ENCODE peak calls at places on chromosomes 2 and 18, in five cellular contexts. L is neural progenitor cell, C is DND-41, N is cardiac muscle cell, Z is K562. E is an unnamed sample.
A peak's percentile ranks its signal among the peaks of the same experiment; 100 is the strongest.

GRCh38 chr2:88967844-88968243 is 276.4 kb downstream of the RPIA start:
- DNase-seq in L (no peak), C (no peak), N (peak; percentile 6), Z (no peak), E (no peak)

GRCh38 chr2:144261336-144261735 is 258.6 kb downstream of the ZEB2 start:
- DNase-seq in L (no peak), C (no peak), N (no peak), Z (no peak), E (no peak)

GRCh38 chr2:120814352-120814751 is 78.7 kb downstream of the GLI2 start:
- DNase-seq in L (no peak), C (no peak), N (no peak), Z (no peak), E (no peak)

GRCh38 chr2:182522930-182523541 is 96.2 kb upstream of the PDE1A start:
- DNase-seq in L (no peak), C (no peak), N (peak; percentile 21), Z (no peak), E (no peak)

GRCh38 chr2:69688212-69688611 is 44.7 kb upstream of the AAK1 start:
- DNase-seq in L (no peak), C (no peak), N (no peak), Z (no peak), E (no peak)

GRCh38 chr2:60500861-60501260 is 52.6 kb downstream of the BCL11A start:
- DNase-seq in L (no peak), C (no peak), N (no peak), Z (no peak), E (no peak)

GRCh38 chr18:74946646-74947045 is 262.3 kb downstream of the PTGR3 start:
- DNase-seq in L (no peak), C (no peak), N (no peak), Z (no peak), E (no peak)

GRCh38 chr2:36389081-36389480 is 33.5 kb downstream of the CRIM1 start:
- DNase-seq in L (no peak), C (no peak), N (peak; percentile 76), Z (no peak), E (no peak)

GRCh38 chr18:54127759-54128378 is 96.6 kb downstream of the MBD2 start:
- DNase-seq in L (peak; percentile 78), C (peak; percentile 23), N (peak; percentile 77), Z (no peak), E (no peak)

GRCh38 chr2:119387381-119388129 is 20.8 kb downstream of the DBI start:
- DNase-seq in L (no peak), C (peak; percentile 33), N (peak; percentile 94), Z (peak; percentile 33), E (no peak)

GRCh38 chr2:237213325-237214040 is 127.8 kb downstream of the COPS8 start:
- DNase-seq in L (no peak), C (no peak), N (peak; percentile 88), Z (no peak), E (no peak)

GRCh38 chr18:3511980-3512379 is 62.0 kb downstream of the TGIF1 start:
- DNase-seq in L (no peak), C (no peak), N (peak; percentile 80), Z (no peak), E (no peak)

GRCh38 chr2:30139131-30139870 is 7.5 kb upstream of the YPEL5 start:
- DNase-seq in L (no peak), C (no peak), N (no peak), Z (no peak), E (peak; percentile 45)

GRCh38 chr2:114464961-114465706 is 22.7 kb downstream of the DPP10 start:
- DNase-seq in L (no peak), C (no peak), N (no peak), Z (no peak), E (no peak)

GRCh38 chr2:241479026-241479898 is 29.1 kb downstream of the STK25 start:
- DNase-seq in L (no peak), C (no peak), N (no peak), Z (no peak), E (no peak)

GRCh38 chr18:24232814-24233213 is 94.0 kb downstream of the CABYR start:
- DNase-seq in L (no peak), C (no peak), N (no peak), Z (no peak), E (no peak)

GRCh38 chr2:185979546-185980071 is 241.0 kb downstream of the FSIP2 start:
- DNase-seq in L (no peak), C (no peak), N (no peak), Z (no peak), E (no peak)

GRCh38 chr2:670637-671036 is 6.6 kb downstream of the TMEM18 start:
- DNase-seq in L (no peak), C (no peak), N (no peak), Z (no peak), E (no peak)

GRCh38 chr2:220959391-220959802 is 612.7 kb downstream of the EPHA4 start:
- DNase-seq in L (no peak), C (no peak), N (no peak), Z (no peak), E (no peak)

GRCh38 chr18:24443870-24444269 is 16.6 kb upstream of the HRH4 start:
- DNase-seq in L (no peak), C (no peak), N (no peak), Z (no peak), E (no peak)

GRCh38 chr18:74303936-74304335 is 11.7 kb upstream of the C18orf63 start:
- DNase-seq in L (no peak), C (no peak), N (peak; percentile 70), Z (no peak), E (no peak)

GRCh38 chr18:45505497-45506206 is 109.6 kb upstream of the SLC14A2 start:
- DNase-seq in L (no peak), C (no peak), N (peak; percentile 29), Z (no peak), E (no peak)

GRCh38 chr2:84202166-84202565 is 256.9 kb downstream of the SUCLG1 start:
- DNase-seq in L (no peak), C (no peak), N (no peak), Z (no peak), E (no peak)

GRCh38 chr2:232919151-232919550 is 49.1 kb downstream of the SNORC start:
- DNase-seq in L (no peak), C (no peak), N (no peak), Z (no peak), E (no peak)

GRCh38 chr2:56199492-56199891 is 15.7 kb downstream of the CCDC85A start:
- DNase-seq in L (no peak), C (no peak), N (no peak), Z (no peak), E (no peak)

GRCh38 chr2:240989451-240990265 is 8.8 kb upstream of the SNED1 start:
- DNase-seq in L (peak; percentile 54), C (no peak), N (peak; percentile 43), Z (peak; percentile 39), E (no peak)

GRCh38 chr2:234939576-234939975 is 12.2 kb upstream of the SH3BP4 start:
- DNase-seq in L (no peak), C (no peak), N (no peak), Z (no peak), E (no peak)

GRCh38 chr2:8324164-8324848 is 357.6 kb upstream of the ID2 start:
- DNase-seq in L (no peak), C (peak; percentile 73), N (no peak), Z (peak; percentile 43), E (no peak)

GRCh38 chr18:14104906-14105748 is 27.1 kb downstream of the ZNF519 start:
- DNase-seq in L (no peak), C (no peak), N (no peak), Z (no peak), E (no peak)

GRCh38 chr2:193276069-193276468 is 1081.3 kb upstream of the TMEFF2 start:
- DNase-seq in L (peak; percentile 4), C (no peak), N (no peak), Z (no peak), E (no peak)

GRCh38 chr18:3255611-3256165 is 6.2 kb upstream of the MYL12B start:
- DNase-seq in L (no peak), C (no peak), N (no peak), Z (no peak), E (no peak)

GRCh38 chr2:24206242-24206641 is 31.4 kb downstream of the FAM228A start:
- DNase-seq in L (no peak), C (peak; percentile 35), N (no peak), Z (no peak), E (no peak)

GRCh38 chr2:24203029-24203786 is 28.4 kb downstream of the FAM228A start:
- DNase-seq in L (peak; percentile 35), C (no peak), N (no peak), Z (no peak), E (no peak)

GRCh38 chr2:24201496-24201895 is 26.6 kb downstream of the FAM228A start:
- DNase-seq in L (no peak), C (no peak), N (no peak), Z (no peak), E (no peak)

GRCh38 chr2:24204505-24204904 is 29.7 kb downstream of the FAM228A start:
- DNase-seq in L (no peak), C (no peak), N (no peak), Z (peak; percentile 1), E (no peak)

GRCh38 chr2:24203787-24204150 is 28.9 kb downstream of the FAM228A start:
- DNase-seq in L (no peak), C (no peak), N (no peak), Z (no peak), E (no peak)
- H3K36me3 ChIP-seq in L (no peaks in the 10 kb centered on the region), C (peaks cover 30% of the 10 kb centered on the region), N (no peaks in the 10 kb centered on the region), Z (no peaks in the 10 kb centered on the region), E (no peaks in the 10 kb centered on the region)

GRCh38 chr2:63064197-63064596 is 13.6 kb downstream of the OTX1 start:
- DNase-seq in L (no peak), C (no peak), N (no peak), Z (no peak), E (no peak)
- H3K27me3 ChIP-seq in L (peaks cover 52% of the 10 kb centered on the region), C (no peaks in the 10 kb centered on the region), N (peaks cover 82% of the 10 kb centered on the region), Z (peaks cover 3% of the 10 kb centered on the region), E (no peaks in the 10 kb centered on the region)

DNA sequence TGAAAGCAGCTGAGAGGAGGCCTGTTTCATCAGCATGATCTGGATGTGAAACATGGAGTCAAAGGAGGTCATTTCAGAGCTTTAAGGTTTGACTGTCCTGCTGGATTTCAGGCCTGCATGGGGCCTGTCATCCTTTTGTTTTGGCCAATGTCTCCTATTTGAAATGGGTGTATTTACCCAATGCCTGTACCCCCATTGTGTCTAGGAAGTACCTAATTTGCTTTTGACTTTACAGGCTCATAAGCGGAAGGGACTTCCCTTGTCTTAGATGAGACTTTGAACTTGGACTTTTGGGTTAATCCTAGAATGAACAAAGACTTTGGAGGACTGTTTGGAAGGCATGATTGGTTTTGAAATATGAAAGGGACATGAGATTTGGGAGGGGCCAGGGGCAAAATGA is 19.3 kb upstream of the CYP27C1 start:
- DNase-seq in L (no peak), C (no peak), N (no peak), Z (no peak), E (no peak)
- H3K9me3 ChIP-seq in L (no peaks in the 10 kb centered on the region), C (peaks cover 7% of the 10 kb centered on the region), N (no peaks in the 10 kb centered on the region), Z (no peaks in the 10 kb centered on the region), E (peaks cover 9% of the 10 kb centered on the region)

GRCh38 chr2:10783421-10783820 is 29.2 kb downstream of the PDIA6 start:
- DNase-seq in L (no peak), C (no peak), N (no peak), Z (no peak), E (no peak)

GRCh38 chr2:10784719-10785118 is 27.9 kb downstream of the PDIA6 start:
- DNase-seq in L (no peak), C (no peak), N (no peak), Z (no peak), E (no peak)

GRCh38 chr2:10779776-10780490 is 32.7 kb downstream of the PDIA6 start:
- DNase-seq in L (no peak), C (no peak), N (no peak), Z (no peak), E (no peak)

GRCh38 chr2:10780491-10780820 is 32.1 kb downstream of the PDIA6 start:
- DNase-seq in L (no peak), C (no peak), N (no peak), Z (no peak), E (no peak)

GRCh38 chr2:10781746-10782145 is 30.8 kb downstream of the PDIA6 start:
- DNase-seq in L (no peak), C (no peak), N (no peak), Z (no peak), E (no peak)
- H3K36me3 ChIP-seq in L (peaks cover 3% of the 10 kb centered on the region), C (peaks cover 77% of the 10 kb centered on the region), N (peaks cover 43% of the 10 kb centered on the region), Z (peaks cover 73% of the 10 kb centered on the region), E (peaks cover 28% of the 10 kb centered on the region)

E was measured in naive thymus-derived CD4-positive, alpha-beta T cell.